ENCODE peak calls at places on chromosomes 13 and 19, in nine cellular contexts. K, C, S, H, E, I, G, L and J are unnamed samples.
A peak's percentile ranks its signal among the peaks of the same experiment; 100 is the strongest.

GRCh38 chr13:91232716-91233115 is 114.8 kb upstream of the MIR17HG start:
- DNase-seq in E (no peak), I (no peak), H (no peak), S (no peak), C (no peak), G (no peak), L (no peak), K (no peak), J (no peak)

GRCh38 chr13:24161980-24162517 is 1.5 kb downstream of the SPATA13 start:
- DNase-seq in C (no peak), K (no peak), L (no peak), E (no peak), S (no peak), G (no peak), I (no peak), H (no peak), J (no peak)

GRCh38 chr13:113138792-113139551 is 16.4 kb downstream of the F10 start:
- DNase-seq in K (no peak), G (no peak), C (no peak), E (no peak), I (peak; percentile 27), L (peak; percentile 50), S (peak; percentile 13), H (no peak), J (peak; percentile 48)

GRCh38 chr13:106100261-106100919 is 435.1 kb downstream of the EFNB2 start:
- DNase-seq in E (no peak), K (no peak), S (peak; percentile 37), G (no peak), C (no peak), H (no peak), L (no peak), I (no peak), J (no peak)

GRCh38 chr19:48290923-48291700 is 21.2 kb downstream of the ZNF114 start:
- DNase-seq in C (peak; percentile 81), S (peak; percentile 80), I (peak; percentile 80), E (peak; percentile 63), G (peak; percentile 79), H (peak; percentile 52), L (peak; percentile 88), K (peak; percentile 66), J (peak; percentile 85)

GRCh38 chr13:49602005-49602404 is 16.6 kb upstream of the RCBTB1 start:
- DNase-seq in L (no peak), G (no peak), K (no peak), I (no peak), C (peak; percentile 10), H (no peak), S (no peak), E (no peak), J (no peak)

GRCh38 chr19:20482721-20483120 is 82.9 kb downstream of the ZNF737 start:
- DNase-seq in K (peak; percentile 53), C (no peak), I (no peak), G (no peak), E (no peak), S (no peak), H (peak; percentile 15), L (no peak), J (no peak)

GRCh38 chr13:54845351-54845965 is 1816.8 kb downstream of the OLFM4 start:
- DNase-seq in I (no peak), L (no peak), K (no peak), E (no peak), H (no peak), S (no peak), C (no peak), G (no peak), J (no peak)

GRCh38 chr13:110549795-110550160 is 11.7 kb downstream of the RAB20 start:
- DNase-seq in E (no peak), I (no peak), H (no peak), C (no peak), L (no peak), K (no peak), S (no peak), G (no peak), J (no peak)

GRCh38 chr13:110546389-110546788 is 15.1 kb downstream of the RAB20 start:
- DNase-seq in I (no peak), K (no peak), S (no peak), G (no peak), L (peak; percentile 54), C (no peak), E (no peak), H (no peak), J (no peak)

GRCh38 chr13:110548891-110549794 is 12.4 kb downstream of the RAB20 start:
- DNase-seq in L (no peak), E (no peak), K (no peak), C (no peak), I (no peak), S (no peak), G (no peak), H (no peak), J (no peak)

GRCh38 chr13:110551284-110551683 is 10.2 kb downstream of the RAB20 start:
- DNase-seq in C (no peak), H (no peak), L (no peak), G (no peak), E (no peak), S (no peak), K (no peak), I (no peak), J (no peak)

GRCh38 chr13:110546933-110547332 is 14.6 kb downstream of the RAB20 start:
- DNase-seq in I (peak; percentile 97), C (peak; percentile 89), S (peak; percentile 91), H (no peak), G (peak; percentile 74), K (no peak), E (peak; percentile 41), L (peak; percentile 100), J (peak; percentile 86)
- H3K27ac ChIP-seq in I (peak overlapping the region; percentile 53), C (no peak overlapping the region), S (peak overlapping the region; percentile 49), H (no peak overlapping the region), G (no peak overlapping the region), K (no peak overlapping the region), E (no peak overlapping the region), L (peak overlapping the region; percentile 90), J (no peak overlapping the region)

GRCh38 chr19:55490478-55491436 is 2.5 kb downstream of the SSC5D start:
- DNase-seq in L (no peak), S (no peak), I (no peak), E (no peak), H (no peak), K (no peak), C (no peak), G (peak; percentile 50), J (no peak)

GRCh38 chr19:55487884-55488687 is at the start of gene SSC5D:
- DNase-seq in C (peak; percentile 26), K (no peak), E (no peak), H (no peak), I (peak; percentile 70), L (peak; percentile 34), S (peak; percentile 67), G (peak; percentile 76), J (no peak)

GRCh38 chr19:55486971-55487883 is 1.0 kb upstream of the SSC5D start:
- DNase-seq in C (peak; percentile 97), K (no peak), I (peak; percentile 92), E (peak; percentile 67), G (peak; percentile 94), L (peak; percentile 85), S (peak; percentile 82), H (no peak), J (peak; percentile 77)

GRCh38 chr19:55489711-55490477 is 1.7 kb downstream of the SSC5D start:
- DNase-seq in G (peak; percentile 50), H (no peak), E (no peak), S (no peak), K (no peak), C (no peak), L (no peak), I (no peak), J (no peak)

GRCh38 chr19:55488986-55489710 is 912 bp downstream of the SSC5D start:
- DNase-seq in S (peak; percentile 20), G (peak; percentile 65), H (no peak), L (no peak), K (no peak), I (no peak), E (no peak), C (no peak), J (no peak)
- H3K4me3 ChIP-seq in S (no peak overlapping the region), G (no peak overlapping the region), H (no peak overlapping the region), L (no peak overlapping the region), K (no peak overlapping the region), I (no peak overlapping the region), E (no peak overlapping the region), C (no peak overlapping the region), J (no peak overlapping the region)

DNA sequence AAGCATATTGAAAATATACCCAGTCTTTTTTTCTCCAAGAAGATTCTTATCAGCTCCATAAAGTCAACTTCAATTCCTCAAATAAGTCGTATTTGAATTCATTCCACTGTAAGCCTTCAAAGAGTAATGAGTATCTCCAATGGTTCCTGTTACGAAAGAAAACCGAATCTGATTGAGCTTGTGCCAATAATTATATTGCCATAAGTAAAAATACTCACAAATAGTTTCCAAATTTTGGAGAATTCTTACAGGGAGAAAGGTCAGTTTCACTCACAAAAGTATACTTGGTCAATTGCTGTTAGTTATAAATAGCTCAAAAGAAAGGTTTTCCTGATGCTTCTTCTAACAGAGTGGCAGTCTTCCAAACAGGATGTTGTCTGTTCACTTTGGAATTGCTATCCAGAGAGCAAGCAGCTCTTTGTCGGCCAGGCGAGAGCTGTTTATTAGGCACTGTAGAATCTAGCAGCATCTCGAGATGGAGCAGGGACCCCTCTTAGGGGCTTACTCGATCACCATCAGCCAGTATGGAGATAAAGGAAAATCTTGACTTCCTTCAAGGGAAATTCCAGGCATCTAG is 13.5 kb downstream of the ERICH4 start:
- DNase-seq in L (peak; percentile 22), S (no peak), I (no peak), K (no peak), C (peak; percentile 56), E (no peak), H (no peak), G (peak; percentile 44), J (no peak)
- H3K27ac ChIP-seq in L (peak overlapping the region; percentile 27), S (peak overlapping the region; percentile 60), I (peak overlapping the region; percentile 4), K (no peak overlapping the region), C (no peak overlapping the region), E (no peak overlapping the region), H (no peak overlapping the region), G (peak overlapping the region; percentile 77), J (no peak overlapping the region)

GRCh38 chr13:52884429-52884828 is 36.0 kb upstream of the PCDH8 start:
- DNase-seq in I (no peak), L (no peak), S (no peak), H (no peak), G (no peak), C (no peak), K (no peak), E (no peak), J (no peak)

GRCh38 chr13:52882803-52883202 is 34.4 kb upstream of the PCDH8 start:
- DNase-seq in L (no peak), C (no peak), S (no peak), H (no peak), I (no peak), K (no peak), E (no peak), G (no peak), J (no peak)

DNA sequence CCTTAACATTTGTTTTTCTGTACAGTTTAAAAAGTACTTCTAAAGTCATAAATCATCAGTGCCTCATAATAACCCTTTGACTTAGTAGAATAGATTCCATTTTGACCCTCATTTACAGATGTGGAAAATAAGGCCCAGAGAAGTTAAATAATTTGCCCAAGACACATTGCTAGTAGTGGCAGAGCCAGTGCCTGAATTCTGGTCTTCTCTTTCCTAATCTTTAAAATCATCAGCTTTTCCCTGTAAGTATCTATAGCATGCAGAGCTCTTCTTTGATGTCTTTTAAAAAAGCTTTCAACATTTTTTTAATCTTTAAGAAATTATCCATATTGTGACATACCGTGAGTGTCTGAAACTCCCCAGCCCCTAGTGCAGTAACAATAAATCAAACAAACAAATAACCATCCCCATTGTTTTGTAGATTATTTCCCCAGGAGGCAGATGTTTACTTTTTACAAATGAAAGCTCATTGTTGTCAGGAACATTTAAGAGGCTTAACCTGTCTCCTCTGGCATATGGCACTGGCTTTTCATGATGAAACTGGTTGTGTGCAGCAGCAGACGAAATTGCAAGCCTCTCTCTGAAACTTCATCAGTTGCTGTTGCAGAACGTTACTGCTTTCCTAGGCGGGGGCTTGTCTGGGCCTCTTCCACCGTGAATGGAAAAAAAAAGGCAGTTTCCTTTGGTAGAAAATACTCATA is 31.7 kb upstream of the PCDH8 start:
- DNase-seq in E (no peak), K (no peak), L (no peak), G (no peak), C (no peak), S (no peak), H (no peak), I (no peak), J (no peak)
- H3K4me3 ChIP-seq in E (no peak overlapping the region), K (no peak overlapping the region), L (no peak overlapping the region), G (no peak overlapping the region), C (no peak overlapping the region), S (no peak overlapping the region), H (no peak overlapping the region), I (no peak overlapping the region), J (no peak overlapping the region)